ENCODE peak calls at places on chromosomes 3 and 15, in four cellular contexts. One of them, this sample, is unnamed.

GRCh38 chr15:100968043-100968966 is 49.1 kb downstream of the LRRK1 start:
- DNase-seq in stomach: no peak
- DNase-seq in body of pancreas: no peak
- DNase-seq in NCI-H1048: no peak
- DNase-seq in this sample: no peak

GRCh38 chr15:38117781-38118180 is 134.9 kb upstream of the SPRED1 start:
- DNase-seq in stomach: no peak
- DNase-seq in body of pancreas: no peak
- DNase-seq in NCI-H1048: no peak
- DNase-seq in this sample: no peak

GRCh38 chr3:136883967-136884720 is 22.1 kb downstream of the NCK1 start:
- DNase-seq in stomach: no peak
- DNase-seq in body of pancreas: no peak
- DNase-seq in NCI-H1048: no peak
- DNase-seq in this sample: no peak

GRCh38 chr15:59762558-59762957 is 73.4 kb upstream of the BNIP2 start:
- DNase-seq in stomach: no peak
- DNase-seq in body of pancreas: no peak
- DNase-seq in NCI-H1048: no peak
- DNase-seq in this sample: no peak

GRCh38 chr15:31060429-31061140 is 40.9 kb downstream of the TRPM1 start:
- DNase-seq in stomach: peak
- DNase-seq in body of pancreas: peak
- DNase-seq in NCI-H1048: no peak
- DNase-seq in this sample: no peak

GRCh38 chr3:164477403-164477802 is 600.9 kb downstream of the SI start:
- DNase-seq in stomach: no peak
- DNase-seq in body of pancreas: no peak
- DNase-seq in NCI-H1048: no peak
- DNase-seq in this sample: no peak

GRCh38 chr3:52843116-52843865 is 8.5 kb upstream of the MUSTN1 start:
- DNase-seq in stomach: no peak
- DNase-seq in body of pancreas: no peak
- DNase-seq in NCI-H1048: no peak
- DNase-seq in this sample: no peak

GRCh38 chr15:65343374-65343981 is 34.3 kb downstream of the IGDCC3 start:
- DNase-seq in stomach: no peak
- DNase-seq in body of pancreas: no peak
- DNase-seq in NCI-H1048: no peak
- DNase-seq in this sample: no peak

GRCh38 chr15:91049378-91050127 is 27.2 kb upstream of the VPS33B start:
- DNase-seq in stomach: peak
- DNase-seq in body of pancreas: peak
- DNase-seq in NCI-H1048: peak
- DNase-seq in this sample: peak

GRCh38 chr3:46675843-46676567 is 17.5 kb downstream of the ALS2CL start:
- DNase-seq in stomach: no peak
- DNase-seq in body of pancreas: peak
- DNase-seq in NCI-H1048: no peak
- DNase-seq in this sample: no peak

GRCh38 chr3:16146015-16146730 is 28.3 kb upstream of the GALNT15 start:
- DNase-seq in stomach: no peak
- DNase-seq in body of pancreas: no peak
- DNase-seq in NCI-H1048: no peak
- DNase-seq in this sample: no peak

GRCh38 chr3:194573680-194574437 is 59.4 kb downstream of the TMEM44 start:
- DNase-seq in stomach: peak
- DNase-seq in body of pancreas: peak
- DNase-seq in NCI-H1048: no peak
- DNase-seq in this sample: no peak

GRCh38 chr15:31267161-31268107 is 59.2 kb upstream of the KLF13 start:
- DNase-seq in stomach: peak
- DNase-seq in body of pancreas: no peak
- DNase-seq in NCI-H1048: no peak
- DNase-seq in this sample: no peak

GRCh38 chr3:13712682-13713180 is 163.8 kb downstream of the FBLN2 start:
- DNase-seq in stomach: no peak
- DNase-seq in body of pancreas: no peak
- DNase-seq in NCI-H1048: no peak
- DNase-seq in this sample: no peak

GRCh38 chr15:66746231-66746605 is 44.2 kb downstream of the SMAD6 start:
- DNase-seq in stomach: no peak
- DNase-seq in body of pancreas: no peak
- DNase-seq in NCI-H1048: no peak
- DNase-seq in this sample: no peak

GRCh38 chr3:11090551-11090950 is 63.7 kb upstream of the HRH1 start:
- DNase-seq in stomach: no peak
- DNase-seq in body of pancreas: no peak
- DNase-seq in NCI-H1048: no peak
- DNase-seq in this sample: no peak

GRCh38 chr15:99732711-99733267 is 448 bp downstream of the LYSMD4 start:
- DNase-seq in stomach: peak
- DNase-seq in body of pancreas: no peak
- DNase-seq in NCI-H1048: no peak
- DNase-seq in this sample: peak

GRCh38 chr3:177491301-177492031 is 294.2 kb upstream of the TBL1XR1 start:
- DNase-seq in stomach: no peak
- DNase-seq in body of pancreas: no peak
- DNase-seq in NCI-H1048: no peak
- DNase-seq in this sample: no peak

GRCh38 chr15:31296304-31297220 is 30.1 kb upstream of the KLF13 start:
- DNase-seq in stomach: peak
- DNase-seq in body of pancreas: peak
- DNase-seq in NCI-H1048: no peak
- DNase-seq in this sample: peak

GRCh38 chr3:150168694-150169093 is 198.0 kb upstream of the PFN2 start:
- DNase-seq in stomach: no peak
- DNase-seq in body of pancreas: peak
- DNase-seq in NCI-H1048: no peak
- DNase-seq in this sample: no peak